ENCODE peak calls at places on chromosomes 13 and 19, in seven cellular contexts. One of them, this sample, is unnamed.

GRCh38 chr13:24995225-24995804 is 100.6 kb upstream of the PABPC3 start:
- DNase-seq in esophagus squamous epithelium: no peak
- DNase-seq in GM12865: peak
- DNase-seq in left ventricle myocardium inferior: no peak
- DNase-seq in choroid plexus epithelial cell: peak
- DNase-seq in LNCaP clone FGC: peak
- DNase-seq in brain microvascular endothelial cell: peak
- DNase-seq in this sample: peak

GRCh38 chr19:45638930-45639729 is at the start of gene EML2:
- DNase-seq in GM12865: peak
- DNase-seq in left ventricle myocardium inferior: peak
- DNase-seq in LNCaP clone FGC: no peak
- DNase-seq in esophagus squamous epithelium: no peak
- DNase-seq in choroid plexus epithelial cell: peak
- DNase-seq in brain microvascular endothelial cell: no peak
- DNase-seq in this sample: peak

GRCh38 chr19:15244106-15244803 is 12.0 kb upstream of the EPHX3 start:
- DNase-seq in choroid plexus epithelial cell: no peak
- DNase-seq in brain microvascular endothelial cell: no peak
- DNase-seq in GM12865: no peak
- DNase-seq in esophagus squamous epithelium: no peak
- DNase-seq in left ventricle myocardium inferior: no peak
- DNase-seq in LNCaP clone FGC: no peak
- DNase-seq in this sample: no peak

GRCh38 chr13:51996660-51997059 is 14.6 kb downstream of the ATP7B start:
- DNase-seq in LNCaP clone FGC: no peak
- DNase-seq in left ventricle myocardium inferior: no peak
- DNase-seq in choroid plexus epithelial cell: no peak
- DNase-seq in esophagus squamous epithelium: no peak
- DNase-seq in brain microvascular endothelial cell: no peak
- DNase-seq in GM12865: no peak
- DNase-seq in this sample: no peak

GRCh38 chr13:47588676-47589075 is 412.4 kb downstream of the SUCLA2 start:
- DNase-seq in brain microvascular endothelial cell: no peak
- DNase-seq in GM12865: no peak
- DNase-seq in LNCaP clone FGC: no peak
- DNase-seq in choroid plexus epithelial cell: no peak
- DNase-seq in esophagus squamous epithelium: no peak
- DNase-seq in left ventricle myocardium inferior: no peak
- DNase-seq in this sample: no peak

GRCh38 chr19:58409010-58409790 is 751 bp downstream of the ZNF584 start:
- DNase-seq in LNCaP clone FGC: no peak
- DNase-seq in choroid plexus epithelial cell: peak
- DNase-seq in esophagus squamous epithelium: no peak
- DNase-seq in GM12865: peak
- DNase-seq in brain microvascular endothelial cell: no peak
- DNase-seq in left ventricle myocardium inferior: no peak
- DNase-seq in this sample: no peak

GRCh38 chr13:106078191-106078590 is 457.3 kb downstream of the EFNB2 start:
- DNase-seq in GM12865: no peak
- DNase-seq in left ventricle myocardium inferior: no peak
- DNase-seq in esophagus squamous epithelium: no peak
- DNase-seq in LNCaP clone FGC: no peak
- DNase-seq in brain microvascular endothelial cell: peak
- DNase-seq in choroid plexus epithelial cell: peak
- DNase-seq in this sample: peak

GRCh38 chr19:44051654-44052402 is at the start of gene ZNF223:
- DNase-seq in choroid plexus epithelial cell: peak
- DNase-seq in left ventricle myocardium inferior: peak
- DNase-seq in esophagus squamous epithelium: peak
- DNase-seq in brain microvascular endothelial cell: peak
- DNase-seq in GM12865: peak
- DNase-seq in LNCaP clone FGC: peak
- DNase-seq in this sample: peak

GRCh38 chr13:111411186-111411858 is 90.9 kb downstream of the TEX29 start:
- DNase-seq in esophagus squamous epithelium: no peak
- DNase-seq in LNCaP clone FGC: no peak
- DNase-seq in choroid plexus epithelial cell: no peak
- DNase-seq in brain microvascular endothelial cell: no peak
- DNase-seq in GM12865: no peak
- DNase-seq in left ventricle myocardium inferior: no peak
- DNase-seq in this sample: no peak

GRCh38 chr13:25571237-25571636 is 199.5 kb downstream of the ATP8A2 start:
- DNase-seq in choroid plexus epithelial cell: peak
- DNase-seq in brain microvascular endothelial cell: no peak
- DNase-seq in GM12865: no peak
- DNase-seq in left ventricle myocardium inferior: no peak
- DNase-seq in LNCaP clone FGC: no peak
- DNase-seq in esophagus squamous epithelium: no peak
- DNase-seq in this sample: no peak

GRCh38 chr13:85616275-85616674 is 182.9 kb downstream of the SLITRK6 start:
- DNase-seq in choroid plexus epithelial cell: no peak
- DNase-seq in esophagus squamous epithelium: no peak
- DNase-seq in brain microvascular endothelial cell: no peak
- DNase-seq in left ventricle myocardium inferior: no peak
- DNase-seq in GM12865: no peak
- DNase-seq in LNCaP clone FGC: no peak
- DNase-seq in this sample: peak

GRCh38 chr13:74575729-74576125 is 441.5 kb upstream of the KLF12 start:
- DNase-seq in LNCaP clone FGC: no peak
- DNase-seq in GM12865: peak
- DNase-seq in choroid plexus epithelial cell: peak
- DNase-seq in brain microvascular endothelial cell: peak
- DNase-seq in left ventricle myocardium inferior: peak
- DNase-seq in esophagus squamous epithelium: no peak
- DNase-seq in this sample: no peak

GRCh38 chr13:51331354-51331861 is 8.1 kb upstream of the SERPINE3 start:
- DNase-seq in GM12865: peak
- DNase-seq in left ventricle myocardium inferior: no peak
- DNase-seq in brain microvascular endothelial cell: no peak
- DNase-seq in choroid plexus epithelial cell: no peak
- DNase-seq in LNCaP clone FGC: no peak
- DNase-seq in esophagus squamous epithelium: no peak
- DNase-seq in this sample: no peak

GRCh38 chr19:55080121-55080914 is 4.6 kb downstream of the EPS8L1 start:
- DNase-seq in left ventricle myocardium inferior: peak
- DNase-seq in GM12865: peak
- DNase-seq in brain microvascular endothelial cell: peak
- DNase-seq in esophagus squamous epithelium: no peak
- DNase-seq in choroid plexus epithelial cell: peak
- DNase-seq in LNCaP clone FGC: no peak
- DNase-seq in this sample: peak

GRCh38 chr19:13096968-13097330 is 5.7 kb downstream of the LYL1 start:
- DNase-seq in esophagus squamous epithelium: no peak
- DNase-seq in brain microvascular endothelial cell: no peak
- DNase-seq in GM12865: no peak
- DNase-seq in LNCaP clone FGC: no peak
- DNase-seq in choroid plexus epithelial cell: no peak
- DNase-seq in left ventricle myocardium inferior: no peak
- DNase-seq in this sample: no peak
- H3K4me3 ChIP-seq in esophagus squamous epithelium: no peak
- H3K4me3 ChIP-seq in brain microvascular endothelial cell: no peak
- H3K4me3 ChIP-seq in GM12865: no peak
- H3K4me3 ChIP-seq in LNCaP clone FGC: no peak
- H3K4me3 ChIP-seq in choroid plexus epithelial cell: no peak
- H3K4me3 ChIP-seq in left ventricle myocardium inferior: peak
- H3K4me3 ChIP-seq in this sample: no peak

DNA sequence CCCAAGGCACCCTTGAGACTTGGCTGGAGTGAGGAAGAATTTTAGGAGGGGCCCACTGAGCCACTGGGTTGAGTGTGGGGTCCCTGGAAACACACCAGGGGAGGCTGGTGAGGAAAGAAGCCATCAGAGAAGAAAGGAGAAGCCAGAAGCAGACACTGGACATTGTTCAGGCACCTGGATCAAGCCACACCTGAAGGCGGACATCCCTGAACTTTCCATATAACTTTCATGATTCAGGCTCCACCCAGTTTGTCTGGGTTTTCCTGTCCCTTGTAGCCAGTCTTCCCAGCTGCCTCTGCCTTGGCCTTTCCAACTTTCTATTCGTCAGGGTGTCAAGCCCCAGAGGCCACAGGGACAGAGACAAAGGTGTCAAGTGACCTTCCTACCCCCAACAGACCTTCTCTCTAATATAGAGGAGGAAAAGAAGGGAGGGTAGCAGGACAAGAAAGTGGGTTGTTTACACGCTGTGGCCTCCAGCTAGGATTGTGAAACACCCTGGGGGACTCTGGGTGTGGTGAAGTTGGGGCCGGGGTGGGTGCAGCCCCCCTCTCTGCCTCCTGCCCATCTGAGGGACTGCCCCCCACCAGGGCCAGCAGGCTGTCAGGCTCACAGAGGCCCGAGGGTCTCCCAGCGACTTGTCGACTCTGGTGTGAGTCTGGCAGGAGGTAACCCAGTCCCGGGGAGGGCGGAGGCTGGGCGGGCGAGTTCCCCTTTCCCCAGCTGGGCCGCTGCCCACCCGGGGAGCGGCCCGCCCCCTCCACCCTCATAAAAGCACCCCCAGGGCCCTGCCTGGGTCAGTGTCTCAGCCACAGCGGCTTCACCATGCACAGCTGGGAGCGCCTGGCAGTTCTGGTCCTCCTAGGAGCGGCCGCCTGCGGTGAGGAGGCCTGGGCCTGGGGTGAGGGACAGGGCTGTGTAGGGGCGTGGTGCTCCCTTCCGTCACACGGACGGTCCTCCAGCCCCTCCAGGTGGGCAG is at the start of gene CFD:
- DNase-seq in choroid plexus epithelial cell: no peak
- DNase-seq in brain microvascular endothelial cell: no peak
- DNase-seq in esophagus squamous epithelium: no peak
- DNase-seq in left ventricle myocardium inferior: peak
- DNase-seq in LNCaP clone FGC: no peak
- DNase-seq in GM12865: no peak
- DNase-seq in this sample: no peak
- H3K4me3 ChIP-seq in choroid plexus epithelial cell: peak
- H3K4me3 ChIP-seq in brain microvascular endothelial cell: no peak
- H3K4me3 ChIP-seq in esophagus squamous epithelium: peak
- H3K4me3 ChIP-seq in left ventricle myocardium inferior: peak
- H3K4me3 ChIP-seq in LNCaP clone FGC: peak
- H3K4me3 ChIP-seq in GM12865: no peak
- H3K4me3 ChIP-seq in this sample: peak

GRCh38 chr13:28493740-28494536 is 990 bp downstream of the FLT1 start:
- DNase-seq in esophagus squamous epithelium: no peak
- DNase-seq in LNCaP clone FGC: no peak
- DNase-seq in left ventricle myocardium inferior: no peak
- DNase-seq in brain microvascular endothelial cell: no peak
- DNase-seq in choroid plexus epithelial cell: no peak
- DNase-seq in GM12865: no peak
- DNase-seq in this sample: no peak

GRCh38 chr13:28497143-28497876 is 2.4 kb upstream of the FLT1 start:
- DNase-seq in left ventricle myocardium inferior: no peak
- DNase-seq in esophagus squamous epithelium: no peak
- DNase-seq in GM12865: no peak
- DNase-seq in choroid plexus epithelial cell: no peak
- DNase-seq in brain microvascular endothelial cell: no peak
- DNase-seq in LNCaP clone FGC: no peak
- DNase-seq in this sample: no peak

GRCh38 chr13:28494537-28494860 is 429 bp downstream of the FLT1 start:
- DNase-seq in GM12865: peak
- DNase-seq in choroid plexus epithelial cell: no peak
- DNase-seq in brain microvascular endothelial cell: no peak
- DNase-seq in left ventricle myocardium inferior: no peak
- DNase-seq in LNCaP clone FGC: no peak
- DNase-seq in esophagus squamous epithelium: no peak
- DNase-seq in this sample: no peak

GRCh38 chr13:28494861-28495585 is at the start of gene FLT1:
- DNase-seq in choroid plexus epithelial cell: no peak
- DNase-seq in brain microvascular endothelial cell: no peak
- DNase-seq in LNCaP clone FGC: no peak
- DNase-seq in left ventricle myocardium inferior: peak
- DNase-seq in esophagus squamous epithelium: no peak
- DNase-seq in GM12865: peak
- DNase-seq in this sample: no peak

GRCh38 chr13:28495586-28496564 is 947 bp upstream of the FLT1 start:
- DNase-seq in choroid plexus epithelial cell: no peak
- DNase-seq in GM12865: no peak
- DNase-seq in esophagus squamous epithelium: no peak
- DNase-seq in brain microvascular endothelial cell: no peak
- DNase-seq in left ventricle myocardium inferior: no peak
- DNase-seq in LNCaP clone FGC: no peak
- DNase-seq in this sample: no peak
- H3K4me3 ChIP-seq in choroid plexus epithelial cell: peak
- H3K4me3 ChIP-seq in GM12865: no peak
- H3K4me3 ChIP-seq in esophagus squamous epithelium: peak
- H3K4me3 ChIP-seq in brain microvascular endothelial cell: peak
- H3K4me3 ChIP-seq in left ventricle myocardium inferior: peak
- H3K4me3 ChIP-seq in LNCaP clone FGC: no peak
- H3K4me3 ChIP-seq in this sample: no peak

DNA sequence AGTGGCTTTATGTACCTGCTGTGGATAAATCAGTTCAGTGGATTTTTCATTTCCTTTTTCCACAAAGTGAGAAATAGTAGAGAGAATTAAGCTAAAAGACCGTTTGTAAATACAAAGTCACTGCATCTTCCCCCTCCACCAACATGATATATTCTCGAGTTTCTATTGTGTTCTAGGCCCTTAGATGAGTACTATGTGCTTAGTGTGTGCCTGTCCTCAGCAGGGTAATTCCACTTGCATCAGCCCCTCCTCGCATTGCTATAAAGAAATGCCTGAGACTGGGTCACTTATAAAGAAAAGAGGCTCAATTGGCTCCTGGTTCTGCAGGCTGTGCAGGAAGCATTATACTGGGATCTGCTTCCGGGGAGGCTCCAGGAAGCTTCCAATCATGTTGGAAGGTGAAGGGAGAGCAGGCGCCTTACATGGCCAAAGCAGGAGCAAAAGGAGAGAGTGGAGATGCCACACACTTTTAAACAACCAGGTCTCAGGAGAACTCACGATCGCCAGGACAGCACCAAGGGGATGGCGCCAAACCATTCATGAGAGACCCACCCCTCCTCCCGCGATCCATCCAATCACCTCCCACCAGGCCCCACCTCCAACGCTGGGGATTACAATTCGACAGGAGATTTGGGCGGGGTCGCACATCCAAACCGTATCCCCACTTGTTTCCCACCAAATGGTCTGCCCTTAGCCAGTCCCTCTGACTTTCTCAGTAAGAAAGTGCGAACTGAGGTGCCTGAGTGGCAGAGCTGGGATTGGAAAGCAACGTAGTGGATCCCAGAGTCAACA is 102.3 kb upstream of the ABCC4 start:
- DNase-seq in esophagus squamous epithelium: no peak
- DNase-seq in LNCaP clone FGC: no peak
- DNase-seq in brain microvascular endothelial cell: no peak
- DNase-seq in left ventricle myocardium inferior: no peak
- DNase-seq in GM12865: peak
- DNase-seq in choroid plexus epithelial cell: peak
- DNase-seq in this sample: no peak
- H3K4me3 ChIP-seq in esophagus squamous epithelium: peak
- H3K4me3 ChIP-seq in LNCaP clone FGC: no peak
- H3K4me3 ChIP-seq in brain microvascular endothelial cell: peak
- H3K4me3 ChIP-seq in left ventricle myocardium inferior: peak
- H3K4me3 ChIP-seq in GM12865: peak
- H3K4me3 ChIP-seq in choroid plexus epithelial cell: peak
- H3K4me3 ChIP-seq in this sample: peak

GRCh38 chr13:112994084-112994780 is 25.2 kb downstream of the MCF2L start:
- DNase-seq in esophagus squamous epithelium: no peak
- DNase-seq in GM12865: no peak
- DNase-seq in left ventricle myocardium inferior: no peak
- DNase-seq in choroid plexus epithelial cell: no peak
- DNase-seq in brain microvascular endothelial cell: no peak
- DNase-seq in LNCaP clone FGC: no peak
- DNase-seq in this sample: no peak
- H3K4me3 ChIP-seq in esophagus squamous epithelium: no peak
- H3K4me3 ChIP-seq in GM12865: no peak
- H3K4me3 ChIP-seq in left ventricle myocardium inferior: no peak
- H3K4me3 ChIP-seq in choroid plexus epithelial cell: no peak
- H3K4me3 ChIP-seq in brain microvascular endothelial cell: no peak
- H3K4me3 ChIP-seq in LNCaP clone FGC: no peak
- H3K4me3 ChIP-seq in this sample: no peak